ENCODE peak calls at places on chromosome 9, in nine cellular contexts. One of them, this sample, is unnamed.

GRCh38 chr9:96413312-96414221 is 4.6 kb downstream of the ZNF367 start:
- DNase-seq in NCI-H1092: peak; percentile 17
- DNase-seq in cardiac fibroblast: no peak
- DNase-seq in endothelial cell of umbilical vein: no peak
- DNase-seq in activated CD8-positive, alpha-beta memory T cell treated with anti-CD3 and anti-CD28 coated beads for 1 hour: no peak
- DNase-seq in nephron progenitor cell: no peak
- DNase-seq in amygdala: no peak
- DNase-seq in NCI-H1417: peak; percentile 40
- DNase-seq in EL: no peak
- DNase-seq in this sample: no peak

GRCh38 chr9:110123364-110124095 is 84.4 kb downstream of the C9orf152 start:
- DNase-seq in amygdala: no peak
- DNase-seq in nephron progenitor cell: no peak
- DNase-seq in EL: peak; percentile 87
- DNase-seq in cardiac fibroblast: peak; percentile 47
- DNase-seq in activated CD8-positive, alpha-beta memory T cell treated with anti-CD3 and anti-CD28 coated beads for 1 hour: no peak
- DNase-seq in NCI-H1417: no peak
- DNase-seq in endothelial cell of umbilical vein: no peak
- DNase-seq in NCI-H1092: no peak
- DNase-seq in this sample: no peak

GRCh38 chr9:84917366-84918063 is 248.0 kb downstream of the NTRK2 start:
- DNase-seq in activated CD8-positive, alpha-beta memory T cell treated with anti-CD3 and anti-CD28 coated beads for 1 hour: no peak
- DNase-seq in NCI-H1417: peak; percentile 77
- DNase-seq in NCI-H1092: peak; percentile 52
- DNase-seq in EL: no peak
- DNase-seq in cardiac fibroblast: no peak
- DNase-seq in endothelial cell of umbilical vein: no peak
- DNase-seq in amygdala: no peak
- DNase-seq in nephron progenitor cell: no peak
- DNase-seq in this sample: no peak

GRCh38 chr9:129613520-129614175 is 7.3 kb downstream of the C9orf50 start:
- DNase-seq in activated CD8-positive, alpha-beta memory T cell treated with anti-CD3 and anti-CD28 coated beads for 1 hour: no peak
- DNase-seq in cardiac fibroblast: no peak
- DNase-seq in amygdala: peak; percentile 77
- DNase-seq in NCI-H1092: peak; percentile 74
- DNase-seq in NCI-H1417: peak; percentile 69
- DNase-seq in endothelial cell of umbilical vein: no peak
- DNase-seq in nephron progenitor cell: peak; percentile 54
- DNase-seq in EL: no peak
- DNase-seq in this sample: peak; percentile 75

GRCh38 chr9:19231126-19232035 is 888 bp downstream of the DENND4C start:
- DNase-seq in activated CD8-positive, alpha-beta memory T cell treated with anti-CD3 and anti-CD28 coated beads for 1 hour: no peak
- DNase-seq in EL: peak; percentile 36
- DNase-seq in nephron progenitor cell: no peak
- DNase-seq in NCI-H1092: no peak
- DNase-seq in amygdala: peak; percentile 36
- DNase-seq in NCI-H1417: peak; percentile 30
- DNase-seq in cardiac fibroblast: no peak
- DNase-seq in endothelial cell of umbilical vein: peak; percentile 56
- DNase-seq in this sample: peak; percentile 20

GRCh38 chr9:93218671-93219420 is 34.9 kb downstream of the WNK2 start:
- DNase-seq in EL: no peak
- DNase-seq in activated CD8-positive, alpha-beta memory T cell treated with anti-CD3 and anti-CD28 coated beads for 1 hour: no peak
- DNase-seq in amygdala: no peak
- DNase-seq in NCI-H1417: no peak
- DNase-seq in NCI-H1092: no peak
- DNase-seq in cardiac fibroblast: no peak
- DNase-seq in nephron progenitor cell: no peak
- DNase-seq in endothelial cell of umbilical vein: no peak
- DNase-seq in this sample: no peak

GRCh38 chr9:36858805-36859375 is 175.2 kb downstream of the PAX5 start:
- DNase-seq in activated CD8-positive, alpha-beta memory T cell treated with anti-CD3 and anti-CD28 coated beads for 1 hour: no peak
- DNase-seq in amygdala: no peak
- DNase-seq in endothelial cell of umbilical vein: no peak
- DNase-seq in NCI-H1417: no peak
- DNase-seq in NCI-H1092: no peak
- DNase-seq in cardiac fibroblast: no peak
- DNase-seq in nephron progenitor cell: peak; percentile 59
- DNase-seq in EL: no peak
- DNase-seq in this sample: no peak

GRCh38 chr9:81656004-81656403 is 33.3 kb downstream of the TLE1 start:
- DNase-seq in nephron progenitor cell: no peak
- DNase-seq in amygdala: no peak
- DNase-seq in cardiac fibroblast: no peak
- DNase-seq in NCI-H1092: no peak
- DNase-seq in activated CD8-positive, alpha-beta memory T cell treated with anti-CD3 and anti-CD28 coated beads for 1 hour: no peak
- DNase-seq in endothelial cell of umbilical vein: peak; percentile 52
- DNase-seq in NCI-H1417: no peak
- DNase-seq in EL: no peak
- DNase-seq in this sample: no peak

GRCh38 chr9:135500071-135500524 is 384 bp upstream of the MRPS2 start:
- DNase-seq in activated CD8-positive, alpha-beta memory T cell treated with anti-CD3 and anti-CD28 coated beads for 1 hour: no peak
- DNase-seq in endothelial cell of umbilical vein: peak; percentile 76
- DNase-seq in nephron progenitor cell: no peak
- DNase-seq in NCI-H1417: no peak
- DNase-seq in EL: no peak
- DNase-seq in NCI-H1092: no peak
- DNase-seq in cardiac fibroblast: no peak
- DNase-seq in amygdala: no peak
- DNase-seq in this sample: no peak

GRCh38 chr9:29873579-29873978 is 2300.3 kb upstream of the C9orf72 start:
- DNase-seq in nephron progenitor cell: no peak
- DNase-seq in EL: no peak
- DNase-seq in NCI-H1417: no peak
- DNase-seq in activated CD8-positive, alpha-beta memory T cell treated with anti-CD3 and anti-CD28 coated beads for 1 hour: no peak
- DNase-seq in cardiac fibroblast: no peak
- DNase-seq in amygdala: no peak
- DNase-seq in NCI-H1092: no peak
- DNase-seq in endothelial cell of umbilical vein: no peak
- DNase-seq in this sample: no peak

GRCh38 chr9:104686081-104686480 is 8.2 kb upstream of the OR13D1 start:
- DNase-seq in endothelial cell of umbilical vein: no peak
- DNase-seq in cardiac fibroblast: no peak
- DNase-seq in NCI-H1417: no peak
- DNase-seq in amygdala: no peak
- DNase-seq in activated CD8-positive, alpha-beta memory T cell treated with anti-CD3 and anti-CD28 coated beads for 1 hour: no peak
- DNase-seq in NCI-H1092: no peak
- DNase-seq in EL: no peak
- DNase-seq in nephron progenitor cell: no peak
- DNase-seq in this sample: no peak

GRCh38 chr9:89493671-89494070 is 4.2 kb downstream of the SEMA4D start:
- DNase-seq in NCI-H1417: no peak
- DNase-seq in cardiac fibroblast: no peak
- DNase-seq in EL: no peak
- DNase-seq in amygdala: no peak
- DNase-seq in NCI-H1092: no peak
- DNase-seq in endothelial cell of umbilical vein: no peak
- DNase-seq in activated CD8-positive, alpha-beta memory T cell treated with anti-CD3 and anti-CD28 coated beads for 1 hour: no peak
- DNase-seq in nephron progenitor cell: no peak
- DNase-seq in this sample: no peak